ENCODE peak calls at places on chromosome 4, in four cellular contexts. M is left ventricle myocardium inferior, X is SK-N-SH, H is lower lobe of right lung. D is an unnamed sample. For H3K27me3, the result is how much of the 10 kb centered on the place peaks cover.

GRCh38 chr4:118942465-118942864 is 53.8 kb downstream of the SYNPO2 start:
- DNase-seq in M (no peak), X (peak), H (no peak), D (no peak)

GRCh38 chr4:3221996-3222395 is 27.0 kb upstream of the MSANTD1 start:
- DNase-seq in M (no peak), X (no peak), H (peak), D (no peak)

GRCh38 chr4:168917150-168917779 is 92.8 kb downstream of the CBR4 start:
- DNase-seq in M (no peak), X (peak), H (no peak), D (no peak)

GRCh38 chr4:107718351-107718965 is 1.6 kb downstream of the PAPSS1 start:
- DNase-seq in M (no peak), X (no peak), H (no peak), D (no peak)

GRCh38 chr4:152590179-152591031 is 54.5 kb upstream of the FBXW7 start:
- DNase-seq in M (no peak), X (peak), H (no peak), D (no peak)

GRCh38 chr4:67886281-67886680 is 2.5 kb upstream of the TMPRSS11D start:
- DNase-seq in M (no peak), X (no peak), H (no peak), D (no peak)

GRCh38 chr4:38062088-38062893 is 102.1 kb downstream of the PTTG2 start:
- DNase-seq in M (peak), X (peak), H (peak), D (peak)

GRCh38 chr4:1342003-1342402 is 5.0 kb upstream of the UVSSA start:
- DNase-seq in M (no peak), X (no peak), H (no peak), D (no peak)

GRCh38 chr4:76897522-76898384 is at the start of gene SOWAHB:
- DNase-seq in M (no peak), X (peak), H (peak), D (peak)

GRCh38 chr4:6495296-6495590 is 22.8 kb upstream of the PPP2R2C start:
- DNase-seq in M (no peak), X (no peak), H (no peak), D (no peak)

GRCh38 chr4:45741897-45742296 is 382.0 kb downstream of the GABRG1 start:
- DNase-seq in M (no peak), X (no peak), H (no peak), D (no peak)

GRCh38 chr4:1449833-1450741 is 43.8 kb upstream of the NKX1-1 start:
- DNase-seq in M (no peak), X (peak), H (peak), D (no peak)

GRCh38 chr4:47210828-47211227 is 179.5 kb downstream of the GABRB1 start:
- DNase-seq in M (no peak), X (no peak), H (no peak), D (no peak)

GRCh38 chr4:25007608-25008007 is 23.1 kb downstream of the LGI2 start:
- DNase-seq in M (no peak), X (no peak), H (peak), D (no peak)

GRCh38 chr4:13920111-13920875 is 292.8 kb upstream of the BOD1L1 start:
- DNase-seq in M (no peak), X (no peak), H (no peak), D (no peak)

GRCh38 chr4:13922873-13923645 is 295.5 kb upstream of the BOD1L1 start:
- DNase-seq in M (no peak), X (no peak), H (no peak), D (no peak)

GRCh38 chr4:13920901-13921300 is 293.4 kb upstream of the BOD1L1 start:
- DNase-seq in M (no peak), X (no peak), H (no peak), D (no peak)

GRCh38 chr4:13922459-13922858 is 294.9 kb upstream of the BOD1L1 start:
- DNase-seq in M (no peak), X (no peak), H (no peak), D (no peak)

DNA sequence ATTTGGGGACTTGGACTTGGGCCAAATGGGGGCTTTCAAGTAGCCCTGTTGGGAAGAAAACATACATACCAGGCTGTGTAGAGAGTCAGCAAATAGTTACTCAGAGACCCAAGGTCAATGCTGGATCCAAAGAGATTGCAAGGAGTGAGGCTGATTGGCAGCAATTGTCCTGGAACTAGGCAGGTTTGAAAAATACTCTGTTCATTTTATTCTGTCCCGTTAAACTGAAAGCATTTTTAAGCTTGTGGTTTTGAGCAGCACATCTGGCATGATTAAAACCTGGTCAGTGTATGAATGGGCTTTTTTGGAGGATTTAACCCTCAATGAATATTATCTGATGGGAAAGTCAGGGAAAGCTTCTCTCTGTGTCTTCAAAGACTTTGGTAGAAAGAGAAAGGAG is 294.3 kb upstream of the BOD1L1 start:
- DNase-seq in M (no peak), X (no peak), H (no peak), D (no peak)
- H3K27ac ChIP-seq in M (no peak), X (no peak), H (no peak), D (no peak)

DNA sequence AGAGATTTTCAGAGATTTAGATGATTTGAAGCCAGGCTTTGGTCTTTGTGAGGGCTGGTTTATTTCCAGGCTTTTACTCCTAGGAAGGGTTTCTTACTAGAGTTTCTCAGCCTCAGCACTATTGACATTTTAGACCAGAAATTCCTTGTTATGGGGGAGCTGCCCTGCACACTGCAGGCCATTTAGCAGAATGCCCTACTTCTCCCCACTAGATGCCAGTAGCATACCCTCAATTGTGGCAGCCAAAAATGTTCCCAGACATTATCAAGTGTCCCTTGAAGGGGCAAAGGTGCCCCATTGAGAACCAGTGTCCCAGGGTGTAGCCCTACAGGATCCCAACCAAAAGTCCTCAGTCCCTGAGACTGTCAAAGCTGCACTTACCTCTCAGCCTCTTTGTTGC is 231.6 kb downstream of the QDPR start:
- DNase-seq in M (no peak), X (no peak), H (no peak), D (no peak)
- TF ChIP-seq CTCF in M (peak), X (no peak), H (no peak), D (no peak)

GRCh38 chr4:173528378-173529321 is 1.4 kb downstream of the HAND2 start:
- DNase-seq in M (peak), X (peak), H (no peak), D (no peak)

GRCh38 chr4:173526724-173527102 is 3.3 kb downstream of the HAND2 start:
- DNase-seq in M (no peak), X (peak), H (no peak), D (no peak)

GRCh38 chr4:173525118-173526033 is 4.7 kb downstream of the HAND2 start:
- DNase-seq in M (no peak), X (peak), H (no peak), D (no peak)

GRCh38 chr4:173526034-173526482 is 4.0 kb downstream of the HAND2 start:
- DNase-seq in M (no peak), X (peak), H (no peak), D (no peak)

DNA sequence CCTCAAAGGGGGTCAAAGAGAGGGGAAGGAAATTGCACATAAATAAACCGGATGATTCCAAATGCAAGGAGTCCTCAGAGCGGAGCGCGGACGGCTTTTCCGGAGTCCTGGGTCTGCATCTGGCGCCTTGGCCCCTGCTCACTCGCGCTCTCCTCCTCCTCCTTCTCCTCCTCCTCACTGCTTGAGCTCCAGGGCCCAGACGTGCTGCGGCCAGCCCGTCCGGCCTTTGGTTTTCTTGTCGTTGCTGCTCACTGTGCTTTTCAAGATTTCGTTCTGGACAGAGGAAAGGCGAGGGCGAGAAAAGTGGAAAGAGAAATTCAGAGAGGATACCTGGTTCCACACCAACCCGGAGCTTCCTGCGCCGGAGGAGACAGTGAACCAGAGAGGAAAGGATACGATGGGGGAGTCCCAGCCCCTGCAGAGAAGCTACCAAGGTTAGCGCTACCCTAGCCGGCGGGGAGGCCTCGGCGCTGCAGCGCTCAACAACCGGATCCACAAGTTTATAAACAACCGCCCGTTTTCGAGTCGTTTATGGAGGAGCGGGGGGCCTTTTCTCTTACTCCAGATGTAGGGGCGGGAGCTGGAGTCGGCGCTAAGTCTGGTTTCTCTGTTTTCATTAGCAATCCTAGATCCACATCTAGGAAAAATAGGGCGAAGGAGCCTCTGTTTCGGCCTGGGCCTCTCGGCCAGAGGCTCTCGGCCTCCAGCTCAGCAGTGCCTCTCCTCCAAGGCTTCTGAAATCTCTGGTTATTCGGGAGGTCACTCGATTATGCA is 2.7 kb downstream of the HAND2 start:
- DNase-seq in M (no peak), X (no peak), H (no peak), D (no peak)
- H3K27me3 ChIP-seq in M (half or more), X (under half), H (half or more), D (half or more)

GRCh38 chr4:142373610-142374009 is 472.5 kb downstream of the INPP4B start:
- DNase-seq in M (no peak), X (no peak), H (no peak), D (no peak)
- H3K27ac ChIP-seq in M (peak), X (no peak), H (no peak), D (no peak)

DNA sequence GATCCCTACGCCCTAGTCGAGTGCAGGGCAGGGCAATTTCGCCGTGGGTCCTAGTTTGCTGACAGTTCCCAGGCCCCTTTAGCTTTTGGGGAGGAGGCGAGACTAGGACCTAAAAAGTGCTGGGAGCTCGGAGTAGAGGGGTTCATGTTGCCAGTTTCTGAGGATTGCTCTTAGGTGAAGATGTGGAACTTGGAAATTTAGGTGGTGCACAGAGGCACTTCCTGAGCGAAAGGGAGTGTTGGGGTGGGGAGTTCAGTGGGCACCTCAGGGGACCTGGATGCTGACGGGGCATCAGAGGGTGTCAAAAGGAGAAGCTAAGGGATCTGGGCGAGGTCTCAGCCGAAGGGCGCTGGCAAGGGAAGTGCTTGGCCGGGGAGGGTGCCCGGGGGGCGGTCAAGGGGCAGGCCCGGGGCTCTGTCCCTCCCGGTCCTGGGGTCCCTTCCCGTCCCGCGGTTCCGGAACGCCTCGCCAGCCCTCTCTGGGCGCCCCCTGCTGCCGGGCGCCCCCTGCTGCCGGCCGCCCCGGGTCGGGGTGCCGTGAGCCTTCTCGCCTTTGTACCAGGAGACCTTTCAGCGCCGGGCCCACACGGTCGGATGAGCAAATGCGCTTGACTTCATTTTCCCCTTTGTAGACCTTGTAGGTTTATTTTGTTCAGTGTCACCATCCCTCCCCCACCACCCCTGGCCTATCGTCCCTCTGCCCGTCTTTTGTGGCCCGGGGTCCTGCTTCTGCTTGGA is 3.0 kb upstream of the PHOX2B start:
- DNase-seq in M (no peak), X (peak), H (no peak), D (no peak)
- TF ChIP-seq CTCF in M (peak), X (peak), H (no peak), D (peak)

GRCh38 chr4:183867247-183867646 is 37.9 kb upstream of the STOX2 start:
- DNase-seq in M (no peak), X (no peak), H (no peak), D (no peak)
- H3K27me3 ChIP-seq in M (under half), X (under half), H (under half), D (under half)

GRCh38 chr4:26204249-26204825 is 116.5 kb upstream of the RBPJ start:
- DNase-seq in M (no peak), X (no peak), H (no peak), D (no peak)

GRCh38 chr4:26199566-26199965 is 121.2 kb upstream of the RBPJ start:
- DNase-seq in M (no peak), X (no peak), H (no peak), D (no peak)

GRCh38 chr4:26197018-26197779 is 123.6 kb upstream of the RBPJ start:
- DNase-seq in M (no peak), X (no peak), H (no peak), D (no peak)

GRCh38 chr4:26204911-26205368 is 115.9 kb upstream of the RBPJ start:
- DNase-seq in M (peak), X (no peak), H (no peak), D (no peak)

DNA sequence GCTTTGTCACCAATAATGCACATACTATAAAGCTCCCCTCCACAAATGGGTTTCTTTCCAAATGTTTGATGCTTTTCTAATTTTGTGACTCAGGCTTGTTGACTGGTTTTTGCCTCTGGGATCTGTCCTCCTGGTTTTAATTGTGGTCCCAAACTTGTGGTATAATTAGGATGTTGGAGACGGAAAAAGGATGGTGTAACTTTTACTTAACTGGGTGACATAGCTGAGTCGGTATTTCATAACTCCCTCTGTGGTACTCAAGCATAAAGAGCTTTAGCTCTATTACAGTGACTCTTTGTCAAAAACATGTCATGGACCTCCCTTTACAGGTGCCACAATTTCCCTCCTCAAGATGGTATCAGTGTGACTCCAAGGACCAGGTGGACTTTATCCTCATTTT is 119.7 kb upstream of the RBPJ start:
- DNase-seq in M (no peak), X (no peak), H (no peak), D (no peak)
- H3K27ac ChIP-seq in M (no peak), X (no peak), H (no peak), D (no peak)

DNA sequence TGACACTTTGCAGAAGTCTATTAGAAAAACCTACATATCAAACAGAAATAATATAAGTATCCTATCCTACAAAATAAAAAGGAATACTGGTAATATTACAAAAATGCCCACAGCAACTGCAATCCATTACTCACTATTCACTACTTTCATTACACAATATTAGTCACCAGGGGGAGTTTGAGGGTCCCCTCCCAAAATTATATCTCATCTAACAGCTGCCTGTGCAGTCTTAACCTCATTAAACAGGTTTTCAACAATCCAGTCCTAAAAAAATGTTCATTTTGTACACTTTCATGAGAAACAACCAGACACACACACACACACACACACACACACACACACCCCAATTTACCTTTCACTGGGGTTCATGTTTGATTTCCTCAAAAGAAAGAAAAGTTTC is 2.9 kb downstream of the CLOCK start:
- DNase-seq in M (no peak), X (peak), H (no peak), D (no peak)
- TF ChIP-seq CTCF in M (no peak), X (peak), H (no peak), D (no peak)

GRCh38 chr4:85058551-85058950 is 92.1 kb upstream of the WDFY3 start:
- DNase-seq in M (no peak), X (no peak), H (no peak), D (no peak)
- H3K27me3 ChIP-seq in M (under half), X (under half), H (under half), D (under half)